ENCODE peak calls at places on chromosomes 6 and 20, in four cellular contexts. One of them, this sample, is unnamed. For H3K4me1, the result is how much of the 10 kb centered on the place peaks cover.

GRCh38 chr6:30915591-30915946 is 1.5 kb downstream of the VARS2 start:
- DNase-seq in neuronal stem cell: peak
- DNase-seq in CD4-positive, CD25-positive, alpha-beta regulatory T cell: peak
- DNase-seq in adrenal gland: peak
- DNase-seq in this sample: no peak

GRCh38 chr6:24918641-24919403 is 16.9 kb downstream of the RIPOR2 start:
- DNase-seq in CD4-positive, CD25-positive, alpha-beta regulatory T cell: no peak
- DNase-seq in neuronal stem cell: no peak
- DNase-seq in adrenal gland: no peak
- DNase-seq in this sample: no peak

GRCh38 chr6:150024646-150025155 is 631 bp downstream of the RAET1L start:
- DNase-seq in adrenal gland: no peak
- DNase-seq in neuronal stem cell: no peak
- DNase-seq in CD4-positive, CD25-positive, alpha-beta regulatory T cell: no peak
- DNase-seq in this sample: no peak

GRCh38 chr6:161985911-161986310 is 712.0 kb upstream of the AGPAT4 start:
- DNase-seq in adrenal gland: no peak
- DNase-seq in neuronal stem cell: no peak
- DNase-seq in CD4-positive, CD25-positive, alpha-beta regulatory T cell: no peak
- DNase-seq in this sample: no peak

GRCh38 chr6:167933290-167933689 is 64.2 kb upstream of the KIF25 start:
- DNase-seq in neuronal stem cell: no peak
- DNase-seq in CD4-positive, CD25-positive, alpha-beta regulatory T cell: no peak
- DNase-seq in adrenal gland: no peak
- DNase-seq in this sample: no peak

GRCh38 chr6:170114187-170114945 is 176.5 kb downstream of the DLL1 start:
- DNase-seq in neuronal stem cell: no peak
- DNase-seq in adrenal gland: peak
- DNase-seq in CD4-positive, CD25-positive, alpha-beta regulatory T cell: no peak
- DNase-seq in this sample: peak

GRCh38 chr6:16514249-16514648 is 247.0 kb downstream of the ATXN1 start:
- DNase-seq in adrenal gland: no peak
- DNase-seq in CD4-positive, CD25-positive, alpha-beta regulatory T cell: peak
- DNase-seq in neuronal stem cell: no peak
- DNase-seq in this sample: no peak

GRCh38 chr6:149060300-149060984 is 257.1 kb upstream of the TAB2 start:
- DNase-seq in neuronal stem cell: no peak
- DNase-seq in adrenal gland: no peak
- DNase-seq in CD4-positive, CD25-positive, alpha-beta regulatory T cell: peak
- DNase-seq in this sample: no peak

GRCh38 chr6:167856999-167857660 is 30.4 kb downstream of the AFDN start:
- DNase-seq in CD4-positive, CD25-positive, alpha-beta regulatory T cell: peak
- DNase-seq in neuronal stem cell: no peak
- DNase-seq in adrenal gland: no peak
- DNase-seq in this sample: no peak

GRCh38 chr6:73004817-73005216 is 220.5 kb downstream of the KHDC1L start:
- DNase-seq in neuronal stem cell: no peak
- DNase-seq in CD4-positive, CD25-positive, alpha-beta regulatory T cell: no peak
- DNase-seq in adrenal gland: no peak
- DNase-seq in this sample: no peak

GRCh38 chr6:129701721-129702455 is 8.1 kb downstream of the ARHGAP18 start:
- DNase-seq in neuronal stem cell: no peak
- DNase-seq in CD4-positive, CD25-positive, alpha-beta regulatory T cell: no peak
- DNase-seq in adrenal gland: no peak
- DNase-seq in this sample: no peak

GRCh38 chr6:35165630-35166071 is 24.5 kb upstream of the TCP11 start:
- DNase-seq in adrenal gland: no peak
- DNase-seq in CD4-positive, CD25-positive, alpha-beta regulatory T cell: no peak
- DNase-seq in neuronal stem cell: no peak
- DNase-seq in this sample: peak

GRCh38 chr20:48789781-48790544 is 37.8 kb downstream of the PREX1 start:
- DNase-seq in adrenal gland: no peak
- DNase-seq in neuronal stem cell: no peak
- DNase-seq in CD4-positive, CD25-positive, alpha-beta regulatory T cell: no peak
- DNase-seq in this sample: no peak

GRCh38 chr20:21505161-21505809 is 8.6 kb downstream of the NKX2-2 start:
- DNase-seq in neuronal stem cell: peak
- DNase-seq in CD4-positive, CD25-positive, alpha-beta regulatory T cell: peak
- DNase-seq in adrenal gland: peak
- DNase-seq in this sample: peak

GRCh38 chr6:152142116-152142515 is 334.6 kb downstream of the ESR1 start:
- DNase-seq in neuronal stem cell: no peak
- DNase-seq in adrenal gland: no peak
- DNase-seq in CD4-positive, CD25-positive, alpha-beta regulatory T cell: no peak
- DNase-seq in this sample: no peak

GRCh38 chr6:157162756-157163433 is 160.4 kb downstream of the TMEM242 start:
- DNase-seq in CD4-positive, CD25-positive, alpha-beta regulatory T cell: no peak
- DNase-seq in adrenal gland: no peak
- DNase-seq in neuronal stem cell: no peak
- DNase-seq in this sample: no peak

GRCh38 chr6:26193467-26194328 is 106.5 kb downstream of the HFE start:
- DNase-seq in CD4-positive, CD25-positive, alpha-beta regulatory T cell: no peak
- DNase-seq in adrenal gland: no peak
- DNase-seq in neuronal stem cell: no peak
- DNase-seq in this sample: no peak

GRCh38 chr6:138977646-138978167 is 10.3 kb downstream of the REPS1 start:
- DNase-seq in CD4-positive, CD25-positive, alpha-beta regulatory T cell: no peak
- DNase-seq in neuronal stem cell: no peak
- DNase-seq in adrenal gland: no peak
- DNase-seq in this sample: no peak
- H3K4me1 ChIP-seq in CD4-positive, CD25-positive, alpha-beta regulatory T cell: under half
- H3K4me1 ChIP-seq in neuronal stem cell: under half
- H3K4me1 ChIP-seq in adrenal gland: under half
- H3K4me1 ChIP-seq in this sample: half or more

DNA sequence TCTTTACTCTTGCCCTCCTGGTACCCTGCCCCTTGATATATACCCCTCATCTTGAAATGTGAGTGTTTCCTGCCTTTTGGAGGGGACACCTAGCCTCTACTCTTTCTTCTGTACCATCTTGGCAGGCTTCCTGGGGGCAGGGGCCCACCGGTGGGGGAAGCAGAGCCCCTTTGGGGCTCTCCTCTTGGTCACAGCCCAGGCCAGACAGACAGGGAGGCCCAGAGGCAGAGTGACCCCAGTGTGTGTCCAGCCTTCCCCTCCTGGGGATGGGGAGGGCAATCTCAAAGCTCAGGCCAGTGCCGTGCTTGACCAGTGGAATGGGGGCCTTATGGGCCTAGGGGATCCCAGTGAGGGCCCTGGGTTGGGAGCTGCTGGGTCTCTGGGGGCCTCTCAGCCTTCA is 3.6 kb downstream of the ADAM33 start:
- DNase-seq in CD4-positive, CD25-positive, alpha-beta regulatory T cell: no peak
- DNase-seq in adrenal gland: no peak
- DNase-seq in neuronal stem cell: no peak
- DNase-seq in this sample: no peak
- H3K27ac ChIP-seq in CD4-positive, CD25-positive, alpha-beta regulatory T cell: no peak
- H3K27ac ChIP-seq in adrenal gland: no peak
- H3K27ac ChIP-seq in neuronal stem cell: no peak
- H3K27ac ChIP-seq in this sample: peak

DNA sequence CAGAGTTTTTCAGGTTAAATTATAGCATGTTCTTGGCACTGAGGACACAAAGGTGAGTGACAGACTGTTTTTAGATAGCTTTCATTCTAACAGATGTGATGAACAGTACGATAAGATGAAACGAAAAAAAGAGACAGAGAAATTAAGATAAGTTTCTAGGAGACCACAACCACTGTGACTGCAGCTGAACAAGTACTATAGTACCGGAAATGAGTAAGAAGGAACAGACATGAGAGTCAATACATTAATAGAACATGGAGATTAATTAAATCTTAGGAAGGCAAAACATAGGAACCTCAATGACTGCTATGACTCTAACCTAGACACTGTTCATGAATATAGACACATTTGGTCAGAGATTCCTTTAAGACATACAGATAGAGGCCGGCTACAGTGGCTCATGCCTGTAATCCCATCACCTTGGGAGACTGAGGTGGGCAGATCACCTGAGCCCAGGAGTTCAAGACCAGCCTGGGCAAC is 40.2 kb downstream of the HBS1L start:
- DNase-seq in adrenal gland: no peak
- DNase-seq in CD4-positive, CD25-positive, alpha-beta regulatory T cell: peak
- DNase-seq in neuronal stem cell: no peak
- DNase-seq in this sample: no peak
- H3K4me3 ChIP-seq in adrenal gland: no peak
- H3K4me3 ChIP-seq in CD4-positive, CD25-positive, alpha-beta regulatory T cell: peak
- H3K4me3 ChIP-seq in neuronal stem cell: no peak
- H3K4me3 ChIP-seq in this sample: no peak

DNA sequence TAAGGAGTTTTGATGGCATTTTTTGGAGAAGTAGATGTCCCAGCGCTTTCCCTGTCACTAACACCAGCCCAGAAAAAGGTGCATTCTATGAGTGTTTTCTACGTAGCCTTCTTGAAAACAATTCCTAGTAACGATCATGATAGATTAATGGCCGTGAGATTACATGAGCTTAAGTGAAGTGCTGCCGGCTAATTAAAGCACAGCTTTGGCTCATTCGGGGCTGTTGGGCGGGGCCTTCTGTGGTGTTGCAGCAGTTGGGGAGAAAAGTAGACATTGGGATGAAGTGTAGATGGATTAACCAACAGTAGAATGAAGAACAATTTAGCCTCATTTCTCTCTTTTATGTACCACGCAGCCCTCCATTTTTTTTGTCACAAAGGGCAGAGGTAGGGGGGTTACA is 20.8 kb upstream of the TRAF3IP2 start:
- DNase-seq in neuronal stem cell: no peak
- DNase-seq in CD4-positive, CD25-positive, alpha-beta regulatory T cell: no peak
- DNase-seq in adrenal gland: no peak
- DNase-seq in this sample: no peak
- H3K4me1 ChIP-seq in neuronal stem cell: under half
- H3K4me1 ChIP-seq in CD4-positive, CD25-positive, alpha-beta regulatory T cell: under half
- H3K4me1 ChIP-seq in adrenal gland: under half
- H3K4me1 ChIP-seq in this sample: under half

DNA sequence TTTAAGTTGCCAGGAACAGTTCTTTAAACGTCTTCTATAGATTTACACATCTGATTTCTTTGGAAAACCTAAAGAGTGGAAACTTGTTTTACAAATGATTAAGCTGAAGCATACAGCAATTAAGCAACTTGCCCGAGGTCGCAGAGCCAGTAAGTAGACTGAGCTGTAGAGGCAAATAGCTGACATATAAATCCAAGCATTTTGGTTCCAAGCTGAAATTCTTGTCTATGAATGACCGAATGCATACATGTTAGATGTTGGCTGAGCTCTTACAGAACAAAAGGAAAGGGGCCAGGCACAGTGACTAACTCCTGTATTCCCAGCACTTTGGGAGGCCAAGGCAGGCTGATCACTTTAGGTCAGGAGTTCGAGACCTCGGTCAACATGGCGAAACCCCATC is 101.8 kb upstream of the SGK1 start:
- DNase-seq in adrenal gland: no peak
- DNase-seq in CD4-positive, CD25-positive, alpha-beta regulatory T cell: no peak
- DNase-seq in neuronal stem cell: no peak
- DNase-seq in this sample: no peak
- H3K27ac ChIP-seq in adrenal gland: no peak
- H3K27ac ChIP-seq in CD4-positive, CD25-positive, alpha-beta regulatory T cell: no peak
- H3K27ac ChIP-seq in neuronal stem cell: no peak
- H3K27ac ChIP-seq in this sample: no peak

GRCh38 chr20:43923917-43924316 is 9.3 kb downstream of the TOX2 start:
- DNase-seq in CD4-positive, CD25-positive, alpha-beta regulatory T cell: no peak
- DNase-seq in adrenal gland: no peak
- DNase-seq in neuronal stem cell: no peak
- DNase-seq in this sample: no peak
- H3K4me3 ChIP-seq in CD4-positive, CD25-positive, alpha-beta regulatory T cell: no peak
- H3K4me3 ChIP-seq in adrenal gland: no peak
- H3K4me3 ChIP-seq in neuronal stem cell: no peak
- H3K4me3 ChIP-seq in this sample: no peak

GRCh38 chr6:159790947-159791598 is 806 bp downstream of the MRPL18 start:
- DNase-seq in neuronal stem cell: no peak
- DNase-seq in adrenal gland: no peak
- DNase-seq in CD4-positive, CD25-positive, alpha-beta regulatory T cell: peak
- DNase-seq in this sample: peak
- H3K4me1 ChIP-seq in neuronal stem cell: under half
- H3K4me1 ChIP-seq in adrenal gland: under half
- H3K4me1 ChIP-seq in CD4-positive, CD25-positive, alpha-beta regulatory T cell: under half
- H3K4me1 ChIP-seq in this sample: under half

GRCh38 chr20:62342910-62343309 is 24.2 kb downstream of the LAMA5 start:
- DNase-seq in adrenal gland: no peak
- DNase-seq in neuronal stem cell: no peak
- DNase-seq in CD4-positive, CD25-positive, alpha-beta regulatory T cell: no peak
- DNase-seq in this sample: no peak
- H3K27ac ChIP-seq in adrenal gland: no peak
- H3K27ac ChIP-seq in neuronal stem cell: no peak
- H3K27ac ChIP-seq in CD4-positive, CD25-positive, alpha-beta regulatory T cell: no peak
- H3K27ac ChIP-seq in this sample: no peak

DNA sequence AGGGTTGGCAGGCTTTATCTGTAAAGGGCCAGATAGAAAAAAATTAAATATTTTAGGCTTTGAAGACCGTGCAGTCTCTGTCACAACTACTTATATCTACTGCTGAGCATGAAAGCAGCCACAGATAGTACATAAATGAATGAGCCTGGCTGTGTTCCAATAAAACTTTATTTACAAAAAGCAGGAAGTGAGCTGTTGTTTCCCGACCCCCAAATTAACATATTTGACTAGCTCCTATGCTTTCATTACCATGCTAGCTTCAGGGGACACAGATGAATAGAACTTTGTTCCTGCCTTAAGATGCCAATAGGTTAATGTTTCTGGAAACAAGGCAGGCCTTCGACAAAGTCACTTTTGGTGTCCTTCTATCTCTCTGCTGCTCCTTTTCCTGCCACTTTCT is 1058.0 kb upstream of the FLRT3 start:
- DNase-seq in adrenal gland: no peak
- DNase-seq in neuronal stem cell: no peak
- DNase-seq in CD4-positive, CD25-positive, alpha-beta regulatory T cell: no peak
- DNase-seq in this sample: no peak
- H3K4me3 ChIP-seq in adrenal gland: no peak
- H3K4me3 ChIP-seq in neuronal stem cell: no peak
- H3K4me3 ChIP-seq in CD4-positive, CD25-positive, alpha-beta regulatory T cell: no peak
- H3K4me3 ChIP-seq in this sample: no peak

DNA sequence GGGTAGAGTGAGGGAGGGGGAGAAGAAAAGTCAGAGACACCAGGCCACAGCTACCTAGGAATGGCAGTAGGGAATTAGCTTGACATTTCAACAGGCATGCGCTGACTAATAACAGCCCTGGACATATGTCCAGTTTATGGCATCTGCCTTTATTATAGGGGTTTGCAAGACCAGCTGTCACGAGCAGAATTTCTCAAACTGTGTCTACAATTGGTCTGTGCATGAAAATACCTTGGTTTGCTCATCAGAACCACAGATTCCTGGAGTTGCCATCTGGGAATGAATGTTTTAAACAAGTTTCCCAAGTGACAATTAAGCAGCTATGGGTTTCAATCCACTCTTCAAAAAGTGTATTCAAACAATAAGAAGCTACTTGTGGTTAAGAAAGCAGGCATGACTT is 110.3 kb upstream of the ENPP5 start:
- DNase-seq in neuronal stem cell: no peak
- DNase-seq in adrenal gland: no peak
- DNase-seq in CD4-positive, CD25-positive, alpha-beta regulatory T cell: no peak
- DNase-seq in this sample: no peak
- H3K4me1 ChIP-seq in neuronal stem cell: under half
- H3K4me1 ChIP-seq in adrenal gland: under half
- H3K4me1 ChIP-seq in CD4-positive, CD25-positive, alpha-beta regulatory T cell: under half
- H3K4me1 ChIP-seq in this sample: under half

This sample was measured in stomach.